ENCODE peak calls at places on chromosomes 5 and 9, in six cellular contexts. E is GM12878, L is K562, Y is SK-N-SH, Q is HepG2, V is H1. T is an unnamed sample.

GRCh38 chr9:14396171-14396570 is 82.2 kb upstream of the NFIB start:
- DNase-seq in E (no peak), L (no peak), Y (no peak), Q (no peak), V (no peak), T (no peak)

GRCh38 chr5:176740131-176740701 is 70.1 kb upstream of the UNC5A start:
- DNase-seq in E (no peak), L (no peak), Y (peak), Q (no peak), V (no peak), T (no peak)

GRCh38 chr9:15642369-15642962 is 89.6 kb downstream of the CCDC171 start:
- DNase-seq in E (no peak), L (peak), Y (peak), Q (peak), V (no peak), T (no peak)

GRCh38 chr9:32468740-32469139 is 57.3 kb downstream of the RIGI start:
- DNase-seq in E (no peak), L (no peak), Y (no peak), Q (no peak), V (no peak), T (peak)

GRCh38 chr9:16425572-16425971 is 444.9 kb downstream of the BNC2 start:
- DNase-seq in E (no peak), L (no peak), Y (no peak), Q (no peak), V (no peak), T (no peak)

GRCh38 chr9:22041792-22042191 is 32.7 kb upstream of the CDKN2B start:
- DNase-seq in E (no peak), L (no peak), Y (no peak), Q (no peak), V (no peak), T (no peak)

GRCh38 chr5:140588311-140589070 is 23.9 kb downstream of the SLC35A4 start:
- DNase-seq in E (no peak), L (no peak), Y (no peak), Q (no peak), V (no peak), T (no peak)

GRCh38 chr9:100049551-100049950 is 49.2 kb downstream of the ERP44 start:
- DNase-seq in E (no peak), L (no peak), Y (no peak), Q (no peak), V (no peak), T (no peak)

GRCh38 chr5:126746290-126746689 is 30.6 kb upstream of the LMNB1 start:
- DNase-seq in E (no peak), L (peak), Y (no peak), Q (no peak), V (no peak), T (no peak)

GRCh38 chr9:5799314-5799713 is 33.6 kb downstream of the ERMP1 start:
- DNase-seq in E (no peak), L (peak), Y (peak), Q (peak), V (no peak), T (no peak)

GRCh38 chr9:114120192-114121014 is 21.3 kb upstream of the KIF12 start:
- DNase-seq in E (no peak), L (no peak), Y (no peak), Q (no peak), V (no peak), T (no peak)

GRCh38 chr5:112649882-112650281 is 87.8 kb upstream of the APC start:
- DNase-seq in E (no peak), L (no peak), Y (no peak), Q (no peak), V (no peak), T (no peak)

GRCh38 chr5:66717455-66718373 is 121.5 kb downstream of the MAST4 start:
- DNase-seq in E (no peak), L (no peak), Y (peak), Q (no peak), V (no peak), T (no peak)

GRCh38 chr5:180390441-180391190 is 37.5 kb upstream of the GFPT2 start:
- DNase-seq in E (no peak), L (peak), Y (peak), Q (no peak), V (no peak), T (no peak)

GRCh38 chr5:19122923-19123322 is 865.1 kb downstream of the CDH18 start:
- DNase-seq in E (no peak), L (no peak), Y (no peak), Q (no peak), V (no peak), T (no peak)

GRCh38 chr5:19125956-19126713 is 861.9 kb downstream of the CDH18 start:
- DNase-seq in E (no peak), L (no peak), Y (no peak), Q (no peak), V (no peak), T (no peak)
- TF ChIP-seq GABPA in E (no peak), L (no peak), Y (no peak), Q (no peak), V (no peak), T (no peak)

GRCh38 chr9:127021664-127022337 is 100.6 kb downstream of the ANGPTL2 start:
- DNase-seq in E (no peak), L (peak), Y (peak), Q (no peak), V (no peak), T (no peak)
- TF ChIP-seq GABPA in E (no peak), L (no peak), Y (no peak), Q (no peak), V (no peak), T (no peak)

GRCh38 chr9:125516381-125516960 is 190.5 kb downstream of the MAPKAP1 start:
- DNase-seq in E (no peak), L (no peak), Y (no peak), Q (no peak), V (no peak), T (no peak)

GRCh38 chr9:125511780-125512179 is 195.2 kb downstream of the MAPKAP1 start:
- DNase-seq in E (no peak), L (no peak), Y (no peak), Q (no peak), V (peak), T (no peak)

GRCh38 chr9:125514468-125514867 is 192.5 kb downstream of the MAPKAP1 start:
- DNase-seq in E (no peak), L (no peak), Y (no peak), Q (no peak), V (no peak), T (no peak)

GRCh38 chr9:125515281-125515680 is 191.7 kb downstream of the MAPKAP1 start:
- DNase-seq in E (no peak), L (no peak), Y (no peak), Q (no peak), V (no peak), T (no peak)

DNA sequence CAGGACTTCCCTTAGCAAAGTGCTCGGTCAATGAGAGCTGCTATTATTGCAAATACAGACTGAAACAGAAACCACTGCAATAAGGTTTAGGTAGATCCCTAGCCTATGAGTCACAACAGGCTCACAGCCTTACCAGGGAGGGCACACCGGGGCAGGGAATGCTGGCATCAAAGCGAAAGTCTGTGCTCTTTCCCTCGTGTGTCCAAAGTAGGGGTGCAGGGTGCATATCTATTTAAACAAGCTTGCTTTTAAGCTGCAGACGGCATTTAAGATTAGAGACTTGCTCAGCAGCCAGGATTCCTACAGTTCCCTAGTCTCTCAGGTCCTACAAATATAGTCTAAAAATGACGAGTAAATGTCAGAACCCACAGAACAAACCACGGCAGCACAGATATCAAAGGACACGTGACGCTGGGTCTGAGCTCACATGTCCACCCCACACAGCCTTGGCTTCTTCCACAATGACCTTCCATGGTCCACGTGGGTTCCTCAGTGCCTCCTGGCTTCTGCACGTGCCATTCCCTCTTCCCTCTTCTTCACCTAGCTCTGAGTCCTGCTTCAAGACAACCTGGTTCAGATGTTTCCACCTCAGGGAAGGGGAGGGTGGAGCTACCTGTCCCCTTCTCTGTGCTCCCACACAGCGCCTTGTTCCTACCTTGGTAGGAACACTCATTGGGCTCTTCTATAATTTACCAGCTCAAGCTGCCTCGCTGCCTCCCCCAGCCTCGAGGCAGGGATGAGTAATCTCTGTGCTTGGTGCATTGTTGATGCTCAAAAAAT is 193.2 kb downstream of the MAPKAP1 start:
- DNase-seq in E (peak), L (peak), Y (no peak), Q (peak), V (no peak), T (no peak)
- TF ChIP-seq GABPA in E (no peak), L (no peak), Y (no peak), Q (no peak), V (no peak), T (no peak)

GRCh38 chr5:36613771-36614656 is 7.6 kb downstream of the SLC1A3 start:
- DNase-seq in E (no peak), L (no peak), Y (no peak), Q (no peak), V (no peak), T (no peak)
- TF ChIP-seq GABPA in E (no peak), L (no peak), Y (no peak), Q (no peak), V (no peak), T (no peak)